ENCODE peak calls at places on chromosomes 12 and 14, in ten cellular contexts. X, Q, V, T, H, G, J, W, N and L are unnamed samples.

GRCh38 chr12:20350495-20350894 is 17.8 kb upstream of the PDE3A start:
- DNase-seq in X (no peak), W (no peak), V (no peak), H (no peak), Q (no peak), J (peak; percentile 71), N (no peak), T (peak; percentile 83), G (peak; percentile 77), L (no peak)

GRCh38 chr12:67019070-67019469 is 250.1 kb upstream of the CAND1 start:
- DNase-seq in W (no peak), J (no peak), V (no peak), X (no peak), N (no peak), Q (no peak), H (no peak), G (no peak), T (no peak), L (peak; percentile 23)

GRCh38 chr14:92407395-92407794 is 84.4 kb downstream of the SLC24A4 start:
- DNase-seq in H (no peak), N (no peak), W (no peak), X (no peak), Q (no peak), T (no peak), V (no peak), G (no peak), J (no peak), L (no peak)

GRCh38 chr12:15446798-15447197 is 124.5 kb downstream of the PTPRO start:
- DNase-seq in V (no peak), Q (no peak), J (peak; percentile 6), N (no peak), T (no peak), W (no peak), X (no peak), H (no peak), G (no peak), L (peak; percentile 96)

GRCh38 chr12:17016116-17016864 is 410.3 kb upstream of the LMO3 start:
- DNase-seq in X (no peak), H (no peak), N (no peak), T (no peak), G (no peak), Q (no peak), W (no peak), V (no peak), J (no peak), L (peak; percentile 53)

GRCh38 chr14:101774006-101774755 is 12.7 kb downstream of the PPP2R5C start:
- DNase-seq in Q (peak; percentile 95), X (no peak), W (no peak), T (no peak), V (no peak), H (peak; percentile 93), G (no peak), J (no peak), N (no peak), L (no peak)

GRCh38 chr12:112900298-112901145 is 6.2 kb upstream of the OAS1 start:
- DNase-seq in W (peak; percentile 46), T (peak; percentile 27), G (peak; percentile 48), X (peak; percentile 86), Q (peak; percentile 79), N (peak; percentile 80), V (peak; percentile 38), J (peak; percentile 36), H (peak; percentile 76), L (peak; percentile 48)

GRCh38 chr12:112294793-112295192 is 87.4 kb downstream of the HECTD4 start:
- DNase-seq in H (no peak), W (peak; percentile 18), J (peak; percentile 61), X (no peak), V (peak; percentile 29), T (peak; percentile 51), Q (no peak), N (peak; percentile 15), G (peak; percentile 18), L (no peak)

GRCh38 chr14:93007225-93007997 is 84.5 kb downstream of the CHGA start:
- DNase-seq in W (no peak), Q (peak; percentile 49), X (no peak), V (no peak), H (no peak), T (peak; percentile 76), G (peak; percentile 96), J (peak; percentile 57), N (no peak), L (peak; percentile 59)

GRCh38 chr14:22555573-22556011 is 33.4 kb downstream of the DAD1 start:
- DNase-seq in J (no peak), G (peak; percentile 19), X (no peak), N (no peak), V (no peak), H (peak; percentile 59), W (no peak), T (peak; percentile 52), Q (peak; percentile 58), L (peak; percentile 61)

GRCh38 chr14:77097006-77097688 is 911 bp upstream of the CIPC start:
- DNase-seq in X (no peak), G (no peak), Q (no peak), H (no peak), N (no peak), V (peak; percentile 31), T (peak; percentile 28), W (peak; percentile 17), J (peak; percentile 68), L (no peak)

GRCh38 chr12:68158427-68158826 is 1.1 kb downstream of the IFNG start:
- DNase-seq in H (peak; percentile 82), J (no peak), X (peak; percentile 78), T (no peak), Q (peak; percentile 54), N (peak; percentile 40), G (peak; percentile 29), W (no peak), V (peak; percentile 40), L (peak; percentile 35)

GRCh38 chr12:17361224-17361623 is 728.8 kb downstream of the RERGL start:
- DNase-seq in G (no peak), V (no peak), T (no peak), H (no peak), X (no peak), J (no peak), Q (no peak), W (no peak), N (no peak), L (no peak)

GRCh38 chr12:52744493-52745156 is 32.5 kb downstream of the KRT76 start:
- DNase-seq in W (no peak), Q (no peak), V (no peak), H (no peak), X (no peak), N (no peak), T (no peak), G (no peak), J (no peak), L (no peak)

GRCh38 chr14:77053046-77053841 is 24.7 kb upstream of the IRF2BPL start:
- DNase-seq in G (peak; percentile 73), T (peak; percentile 76), J (peak; percentile 79), X (peak; percentile 92), N (no peak), H (peak; percentile 94), Q (peak; percentile 86), V (peak; percentile 78), W (peak; percentile 70), L (no peak)

GRCh38 chr14:90797451-90797850 is 18.8 kb downstream of the TTC7B start:
- DNase-seq in Q (no peak), G (no peak), W (no peak), V (peak; percentile 27), T (no peak), H (no peak), X (no peak), N (no peak), J (no peak), L (no peak)

GRCh38 chr14:93033039-93033982 is 82.4 kb downstream of the ITPK1 start:
- DNase-seq in N (no peak), V (no peak), W (no peak), T (no peak), Q (peak; percentile 5), H (no peak), X (no peak), G (no peak), J (no peak), L (no peak)

GRCh38 chr12:106138646-106139421 is at the start of gene NUAK1:
- DNase-seq in X (peak; percentile 78), G (peak; percentile 83), T (peak; percentile 45), Q (no peak), N (no peak), H (no peak), V (no peak), J (peak; percentile 33), W (no peak), L (peak; percentile 50)

GRCh38 chr12:96258451-96258933 is 64.3 kb downstream of the ELK3 start:
- DNase-seq in H (no peak), J (peak; percentile 87), N (no peak), G (peak; percentile 59), W (no peak), Q (no peak), T (peak; percentile 53), V (no peak), X (peak; percentile 41), L (peak; percentile 39)

GRCh38 chr12:106974525-106974924 is 12.4 kb downstream of the MTERF2 start:
- DNase-seq in H (no peak), T (no peak), W (peak; percentile 76), J (no peak), N (no peak), X (no peak), Q (peak; percentile 63), V (peak; percentile 58), G (no peak), L (no peak)

GRCh38 chr14:105118646-105119409 is 49.7 kb downstream of the JAG2 start:
- DNase-seq in H (no peak), Q (no peak), V (no peak), T (no peak), J (no peak), G (no peak), N (no peak), W (no peak), X (no peak), L (peak; percentile 77)

GRCh38 chr12:56221233-56221756 is 427 bp downstream of the RNF41 start:
- DNase-seq in G (peak; percentile 90), W (no peak), J (peak; percentile 76), N (no peak), Q (no peak), V (peak; percentile 27), H (no peak), X (peak; percentile 81), T (peak; percentile 73), L (peak; percentile 35)
- H3K4me2 ChIP-seq in G (peak overlapping the region; percentile 90), W (peak overlapping the region; percentile 95), J (peak overlapping the region; percentile 98), N (peak overlapping the region; percentile 94), Q (peak overlapping the region; percentile 100), V (peak overlapping the region; percentile 96), H (peak overlapping the region; percentile 95), X (peak overlapping the region; percentile 90), T (peak overlapping the region; percentile 93), L (peak overlapping the region; percentile 90)

GRCh38 chr12:26790645-26790994 is 42.4 kb downstream of the ITPR2 start:
- DNase-seq in V (no peak), N (no peak), J (no peak), G (peak; percentile 17), H (no peak), X (no peak), W (no peak), Q (no peak), T (no peak), L (no peak)
- H2AFZ ChIP-seq in V (no peak overlapping the region), N (no peak overlapping the region), J (no peak overlapping the region), G (no peak overlapping the region), H (no peak overlapping the region), X (no peak overlapping the region), W (no peak overlapping the region), Q (no peak overlapping the region), T (no peak overlapping the region), L (no peak overlapping the region)

GRCh38 chr14:68593806-68594536 is 198.9 kb downstream of the ZFP36L1 start:
- DNase-seq in G (no peak), V (no peak), J (peak; percentile 56), T (peak; percentile 45), H (no peak), W (peak; percentile 46), Q (peak; percentile 51), X (no peak), N (no peak), L (no peak)
- H3K4me3 ChIP-seq in G (no peak overlapping the region), V (no peak overlapping the region), J (no peak overlapping the region), T (no peak overlapping the region), H (no peak overlapping the region), W (no peak overlapping the region), Q (no peak overlapping the region), X (no peak overlapping the region), N (no peak overlapping the region), L (no peak overlapping the region)

GRCh38 chr14:38254565-38255407 is 1.1 kb downstream of the CLEC14A start:
- DNase-seq in N (no peak), X (no peak), T (no peak), Q (no peak), H (no peak), V (no peak), W (no peak), G (peak; percentile 38), J (peak; percentile 40), L (no peak)
- H3K4me2 ChIP-seq in N (no peak overlapping the region), X (peak overlapping the region; percentile 91), T (peak overlapping the region; percentile 46), Q (no peak overlapping the region), H (no peak overlapping the region), V (no peak overlapping the region), W (no peak overlapping the region), G (peak overlapping the region; percentile 56), J (peak overlapping the region; percentile 64), L (no peak overlapping the region)